ENCODE peak calls at places on chromosomes 12 and 14, in seven cellular contexts. One of them, this sample, is unnamed.

GRCh38 chr12:107027304-107028053 is 40.5 kb upstream of the MTERF2 start:
- DNase-seq in adipocyte: peak
- DNase-seq in fibroblast of lung: peak
- DNase-seq in fibroblast of mammary gland: peak
- DNase-seq in pancreas: peak
- DNase-seq in skeletal muscle cell: peak
- DNase-seq in IMR-90: peak
- DNase-seq in this sample: peak

GRCh38 chr12:115324949-115325638 is 641.1 kb upstream of the TBX3 start:
- DNase-seq in adipocyte: no peak
- DNase-seq in fibroblast of lung: peak
- DNase-seq in fibroblast of mammary gland: peak
- DNase-seq in pancreas: no peak
- DNase-seq in skeletal muscle cell: no peak
- DNase-seq in IMR-90: no peak
- DNase-seq in this sample: no peak

GRCh38 chr12:105226219-105226618 is 9.8 kb downstream of the APPL2 start:
- DNase-seq in adipocyte: peak
- DNase-seq in fibroblast of lung: peak
- DNase-seq in fibroblast of mammary gland: peak
- DNase-seq in pancreas: peak
- DNase-seq in skeletal muscle cell: peak
- DNase-seq in IMR-90: peak
- DNase-seq in this sample: no peak

GRCh38 chr12:25276199-25276937 is 25.6 kb upstream of the KRAS start:
- DNase-seq in adipocyte: peak
- DNase-seq in fibroblast of lung: peak
- DNase-seq in fibroblast of mammary gland: peak
- DNase-seq in pancreas: peak
- DNase-seq in skeletal muscle cell: peak
- DNase-seq in IMR-90: peak
- DNase-seq in this sample: peak

GRCh38 chr14:92848941-92849340 is 54.8 kb downstream of the GOLGA5 start:
- DNase-seq in adipocyte: no peak
- DNase-seq in fibroblast of lung: no peak
- DNase-seq in fibroblast of mammary gland: no peak
- DNase-seq in pancreas: peak
- DNase-seq in skeletal muscle cell: no peak
- DNase-seq in IMR-90: no peak
- DNase-seq in this sample: no peak

GRCh38 chr12:55654506-55655224 is 18.0 kb downstream of the OR10P1 start:
- DNase-seq in adipocyte: no peak
- DNase-seq in fibroblast of lung: no peak
- DNase-seq in fibroblast of mammary gland: no peak
- DNase-seq in pancreas: no peak
- DNase-seq in skeletal muscle cell: no peak
- DNase-seq in IMR-90: no peak
- DNase-seq in this sample: no peak

GRCh38 chr12:40650038-40650704 is 42.1 kb upstream of the CNTN1 start:
- DNase-seq in adipocyte: no peak
- DNase-seq in fibroblast of lung: no peak
- DNase-seq in fibroblast of mammary gland: no peak
- DNase-seq in pancreas: no peak
- DNase-seq in skeletal muscle cell: no peak
- DNase-seq in IMR-90: no peak
- DNase-seq in this sample: no peak

GRCh38 chr12:117447665-117448366 is 86.4 kb upstream of the NOS1 start:
- DNase-seq in adipocyte: no peak
- DNase-seq in fibroblast of lung: no peak
- DNase-seq in fibroblast of mammary gland: no peak
- DNase-seq in pancreas: peak
- DNase-seq in skeletal muscle cell: no peak
- DNase-seq in IMR-90: no peak
- DNase-seq in this sample: no peak

GRCh38 chr12:46101121-46101869 is 110.9 kb upstream of the SCAF11 start:
- DNase-seq in adipocyte: no peak
- DNase-seq in fibroblast of lung: no peak
- DNase-seq in fibroblast of mammary gland: peak
- DNase-seq in pancreas: no peak
- DNase-seq in skeletal muscle cell: no peak
- DNase-seq in IMR-90: no peak
- DNase-seq in this sample: peak

GRCh38 chr12:130988261-130989175 is 34.8 kb downstream of the ADGRD1 start:
- DNase-seq in adipocyte: no peak
- DNase-seq in fibroblast of lung: no peak
- DNase-seq in fibroblast of mammary gland: no peak
- DNase-seq in pancreas: no peak
- DNase-seq in skeletal muscle cell: no peak
- DNase-seq in IMR-90: no peak
- DNase-seq in this sample: no peak

GRCh38 chr12:13100610-13100881 is 2.9 kb downstream of the GSG1 start:
- DNase-seq in adipocyte: no peak
- DNase-seq in fibroblast of lung: no peak
- DNase-seq in fibroblast of mammary gland: no peak
- DNase-seq in pancreas: no peak
- DNase-seq in skeletal muscle cell: no peak
- DNase-seq in IMR-90: no peak
- DNase-seq in this sample: no peak

GRCh38 chr14:103112488-103113243 is 10.6 kb upstream of the TNFAIP2 start:
- DNase-seq in adipocyte: no peak
- DNase-seq in fibroblast of lung: no peak
- DNase-seq in fibroblast of mammary gland: no peak
- DNase-seq in pancreas: no peak
- DNase-seq in skeletal muscle cell: no peak
- DNase-seq in IMR-90: no peak
- DNase-seq in this sample: no peak

GRCh38 chr12:42299392-42300308 is 26.2 kb downstream of the ZCRB1 start:
- DNase-seq in adipocyte: no peak
- DNase-seq in fibroblast of lung: peak
- DNase-seq in fibroblast of mammary gland: peak
- DNase-seq in pancreas: no peak
- DNase-seq in skeletal muscle cell: peak
- DNase-seq in IMR-90: peak
- DNase-seq in this sample: peak

GRCh38 chr14:26808407-26808806 is 210.6 kb upstream of the NOVA1 start:
- DNase-seq in adipocyte: peak
- DNase-seq in fibroblast of lung: peak
- DNase-seq in fibroblast of mammary gland: peak
- DNase-seq in pancreas: no peak
- DNase-seq in skeletal muscle cell: no peak
- DNase-seq in IMR-90: no peak
- DNase-seq in this sample: no peak

GRCh38 chr14:35147186-35147585 is 24.8 kb downstream of the PRORP start:
- DNase-seq in adipocyte: no peak
- DNase-seq in fibroblast of lung: no peak
- DNase-seq in fibroblast of mammary gland: no peak
- DNase-seq in pancreas: no peak
- DNase-seq in skeletal muscle cell: no peak
- DNase-seq in IMR-90: no peak
- DNase-seq in this sample: no peak

GRCh38 chr12:46187023-46187422 is 81.8 kb downstream of the SLC38A1 start:
- DNase-seq in adipocyte: peak
- DNase-seq in fibroblast of lung: peak
- DNase-seq in fibroblast of mammary gland: peak
- DNase-seq in pancreas: no peak
- DNase-seq in skeletal muscle cell: peak
- DNase-seq in IMR-90: peak
- DNase-seq in this sample: no peak

GRCh38 chr14:66495214-66496098 is 9.3 kb downstream of the CCDC196 start:
- DNase-seq in adipocyte: peak
- DNase-seq in fibroblast of lung: peak
- DNase-seq in fibroblast of mammary gland: peak
- DNase-seq in pancreas: peak
- DNase-seq in skeletal muscle cell: no peak
- DNase-seq in IMR-90: peak
- DNase-seq in this sample: peak

GRCh38 chr12:88207921-88208640 is 66.0 kb downstream of the TMTC3 start:
- DNase-seq in adipocyte: peak
- DNase-seq in fibroblast of lung: peak
- DNase-seq in fibroblast of mammary gland: peak
- DNase-seq in pancreas: no peak
- DNase-seq in skeletal muscle cell: peak
- DNase-seq in IMR-90: peak
- DNase-seq in this sample: no peak

GRCh38 chr12:13230500-13230899 is 34.0 kb downstream of the EMP1 start:
- DNase-seq in adipocyte: no peak
- DNase-seq in fibroblast of lung: no peak
- DNase-seq in fibroblast of mammary gland: peak
- DNase-seq in pancreas: no peak
- DNase-seq in skeletal muscle cell: no peak
- DNase-seq in IMR-90: no peak
- DNase-seq in this sample: no peak

GRCh38 chr12:117097159-117097558 is 2.1 kb downstream of the TESC start:
- DNase-seq in adipocyte: no peak
- DNase-seq in fibroblast of lung: no peak
- DNase-seq in fibroblast of mammary gland: no peak
- DNase-seq in pancreas: no peak
- DNase-seq in skeletal muscle cell: no peak
- DNase-seq in IMR-90: no peak
- DNase-seq in this sample: no peak

GRCh38 chr12:131457028-131457310 is 253.9 kb upstream of the SFSWAP start:
- DNase-seq in adipocyte: no peak
- DNase-seq in fibroblast of lung: no peak
- DNase-seq in fibroblast of mammary gland: no peak
- DNase-seq in pancreas: no peak
- DNase-seq in skeletal muscle cell: no peak
- DNase-seq in IMR-90: no peak
- DNase-seq in this sample: no peak

GRCh38 chr12:49296836-49297694 is 2.1 kb downstream of the PRPH start:
- DNase-seq in adipocyte: peak
- DNase-seq in fibroblast of lung: no peak
- DNase-seq in fibroblast of mammary gland: no peak
- DNase-seq in pancreas: peak
- DNase-seq in skeletal muscle cell: no peak
- DNase-seq in IMR-90: no peak
- DNase-seq in this sample: no peak
- H3K4me3 ChIP-seq in adipocyte: no peak
- H3K4me3 ChIP-seq in fibroblast of lung: no peak
- H3K4me3 ChIP-seq in fibroblast of mammary gland: no peak
- H3K4me3 ChIP-seq in pancreas: no peak
- H3K4me3 ChIP-seq in skeletal muscle cell: peak
- H3K4me3 ChIP-seq in IMR-90: no peak
- H3K4me3 ChIP-seq in this sample: no peak

GRCh38 chr12:126480396-126480795 is 1415.2 kb downstream of the AACS start:
- DNase-seq in adipocyte: no peak
- DNase-seq in fibroblast of lung: no peak
- DNase-seq in fibroblast of mammary gland: no peak
- DNase-seq in pancreas: no peak
- DNase-seq in skeletal muscle cell: no peak
- DNase-seq in IMR-90: no peak
- DNase-seq in this sample: no peak

GRCh38 chr12:126482238-126482889 is 1417.1 kb downstream of the AACS start:
- DNase-seq in adipocyte: no peak
- DNase-seq in fibroblast of lung: no peak
- DNase-seq in fibroblast of mammary gland: no peak
- DNase-seq in pancreas: no peak
- DNase-seq in skeletal muscle cell: no peak
- DNase-seq in IMR-90: no peak
- DNase-seq in this sample: no peak

GRCh38 chr12:126487581-126487980 is 1422.3 kb downstream of the AACS start:
- DNase-seq in adipocyte: no peak
- DNase-seq in fibroblast of lung: no peak
- DNase-seq in fibroblast of mammary gland: no peak
- DNase-seq in pancreas: no peak
- DNase-seq in skeletal muscle cell: no peak
- DNase-seq in IMR-90: no peak
- DNase-seq in this sample: no peak

GRCh38 chr12:126481688-126482087 is 1416.5 kb downstream of the AACS start:
- DNase-seq in adipocyte: no peak
- DNase-seq in fibroblast of lung: no peak
- DNase-seq in fibroblast of mammary gland: no peak
- DNase-seq in pancreas: no peak
- DNase-seq in skeletal muscle cell: no peak
- DNase-seq in IMR-90: no peak
- DNase-seq in this sample: no peak

GRCh38 chr12:126483145-126484068 is 1418.2 kb downstream of the AACS start:
- DNase-seq in adipocyte: peak
- DNase-seq in fibroblast of lung: peak
- DNase-seq in fibroblast of mammary gland: peak
- DNase-seq in pancreas: no peak
- DNase-seq in skeletal muscle cell: peak
- DNase-seq in IMR-90: no peak
- DNase-seq in this sample: peak
- H3K4me3 ChIP-seq in adipocyte: peak
- H3K4me3 ChIP-seq in fibroblast of lung: no peak
- H3K4me3 ChIP-seq in fibroblast of mammary gland: peak
- H3K4me3 ChIP-seq in pancreas: no peak
- H3K4me3 ChIP-seq in skeletal muscle cell: no peak
- H3K4me3 ChIP-seq in IMR-90: no peak
- H3K4me3 ChIP-seq in this sample: no peak

DNA sequence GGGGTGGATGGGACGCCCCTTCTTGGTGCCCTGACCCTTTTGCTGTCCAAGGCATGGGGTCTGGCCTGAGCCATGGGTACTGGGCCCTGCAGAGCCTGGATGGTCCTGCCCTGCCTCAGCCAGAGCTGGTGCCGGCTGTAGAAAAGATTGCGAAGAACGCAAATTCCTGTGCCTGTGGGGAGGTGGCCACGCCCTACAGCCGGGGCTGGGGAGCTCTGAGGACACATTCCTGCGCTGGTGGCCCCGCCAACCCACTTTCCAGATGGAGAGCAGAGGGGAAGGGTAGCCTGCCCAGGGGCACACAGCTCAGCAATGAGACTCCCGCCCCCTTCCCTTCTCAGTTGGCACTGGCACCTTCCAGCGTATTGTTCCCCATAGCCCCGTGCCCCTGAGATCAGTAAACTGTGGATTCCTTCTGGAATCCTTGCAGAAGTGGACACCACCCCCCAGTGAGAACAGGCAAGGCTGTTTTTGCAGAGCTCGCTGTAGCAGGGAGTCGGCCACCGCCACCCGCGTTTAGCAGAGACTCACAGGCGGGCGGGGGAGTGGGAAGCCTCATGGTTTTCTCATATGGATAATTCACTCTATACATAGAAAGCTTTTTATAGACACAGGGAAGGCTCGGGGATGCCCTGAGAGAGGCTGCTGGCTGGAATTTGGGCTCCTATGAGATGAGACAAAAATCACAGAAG is 8.6 kb downstream of the INF2 start:
- DNase-seq in adipocyte: peak
- DNase-seq in fibroblast of lung: no peak
- DNase-seq in fibroblast of mammary gland: no peak
- DNase-seq in pancreas: no peak
- DNase-seq in skeletal muscle cell: no peak
- DNase-seq in IMR-90: no peak
- DNase-seq in this sample: no peak
- H3K4me3 ChIP-seq in adipocyte: peak
- H3K4me3 ChIP-seq in fibroblast of lung: no peak
- H3K4me3 ChIP-seq in fibroblast of mammary gland: no peak
- H3K4me3 ChIP-seq in pancreas: no peak
- H3K4me3 ChIP-seq in skeletal muscle cell: no peak
- H3K4me3 ChIP-seq in IMR-90: no peak
- H3K4me3 ChIP-seq in this sample: no peak

GRCh38 chr14:54532111-54533012 is 22.7 kb downstream of the CGRRF1 start:
- DNase-seq in adipocyte: no peak
- DNase-seq in fibroblast of lung: no peak
- DNase-seq in fibroblast of mammary gland: no peak
- DNase-seq in pancreas: no peak
- DNase-seq in skeletal muscle cell: no peak
- DNase-seq in IMR-90: no peak
- DNase-seq in this sample: no peak
- H3K4me3 ChIP-seq in adipocyte: no peak
- H3K4me3 ChIP-seq in fibroblast of lung: no peak
- H3K4me3 ChIP-seq in fibroblast of mammary gland: no peak
- H3K4me3 ChIP-seq in pancreas: no peak
- H3K4me3 ChIP-seq in skeletal muscle cell: no peak
- H3K4me3 ChIP-seq in IMR-90: no peak
- H3K4me3 ChIP-seq in this sample: no peak

GRCh38 chr14:69117020-69117767 is 35.7 kb downstream of the DCAF5 start:
- DNase-seq in adipocyte: no peak
- DNase-seq in fibroblast of lung: no peak
- DNase-seq in fibroblast of mammary gland: no peak
- DNase-seq in pancreas: no peak
- DNase-seq in skeletal muscle cell: no peak
- DNase-seq in IMR-90: no peak
- DNase-seq in this sample: no peak
- H3K4me3 ChIP-seq in adipocyte: no peak
- H3K4me3 ChIP-seq in fibroblast of lung: no peak
- H3K4me3 ChIP-seq in fibroblast of mammary gland: no peak
- H3K4me3 ChIP-seq in pancreas: no peak
- H3K4me3 ChIP-seq in skeletal muscle cell: no peak
- H3K4me3 ChIP-seq in IMR-90: no peak
- H3K4me3 ChIP-seq in this sample: no peak

This sample was measured in kidney epithelial cell.